ENCODE peak calls at places on chromosome 2, in five cellular contexts. P is AG04449, K is astrocyte of the spinal cord, O is brain microvascular endothelial cell, R is fibroblast of lung. U is an unnamed sample.

GRCh38 chr2:43018179-43019024 is 208.0 kb downstream of the ZFP36L2 start:
- DNase-seq in O (no peak), P (peak), K (no peak), R (peak), U (no peak)

GRCh38 chr2:2103320-2103719 is 227.8 kb downstream of the MYT1L start:
- DNase-seq in O (no peak), P (no peak), K (no peak), R (no peak), U (no peak)

GRCh38 chr2:236691799-236692167 is 122.2 kb downstream of the ACKR3 start:
- DNase-seq in K (no peak), P (no peak), O (no peak), R (no peak), U (no peak)

GRCh38 chr2:202317080-202317859 is 51.7 kb downstream of the NOP58 start:
- DNase-seq in O (peak), K (peak), R (peak), P (peak), U (peak)

GRCh38 chr2:18500333-18500732 is 60.1 kb downstream of the RDH14 start:
- DNase-seq in O (peak), R (peak), P (no peak), K (peak), U (no peak)

GRCh38 chr2:1605102-1605501 is 139.2 kb downstream of the PXDN start:
- DNase-seq in O (no peak), P (no peak), K (peak), R (peak), U (no peak)

GRCh38 chr2:71558300-71559051 is 105.1 kb downstream of the DYSF start:
- DNase-seq in O (peak), P (no peak), K (peak), R (no peak), U (no peak)

GRCh38 chr2:233844836-233845235 is 9.5 kb downstream of the HJURP start:
- DNase-seq in O (no peak), R (no peak), K (no peak), P (no peak), U (peak)

GRCh38 chr2:13046557-13047165 is 329.9 kb downstream of the TRIB2 start:
- DNase-seq in O (no peak), K (peak), R (peak), P (no peak), U (no peak)

GRCh38 chr2:207511851-207512250 is 17.9 kb upstream of the CREB1 start:
- DNase-seq in R (no peak), K (no peak), O (no peak), P (no peak), U (no peak)

GRCh38 chr2:127355407-127356008 is 32.3 kb downstream of the MAP3K2 start:
- DNase-seq in R (peak), O (no peak), K (no peak), P (no peak), U (no peak)

GRCh38 chr2:240586919-240587800 is 626 bp downstream of the CAPN10 start:
- DNase-seq in R (no peak), P (no peak), O (no peak), K (no peak), U (no peak)

GRCh38 chr2:238970553-238971081 is 122.7 kb downstream of the TWIST2 start:
- DNase-seq in P (no peak), O (peak), K (peak), R (peak), U (peak)

GRCh38 chr2:1207962-1208510 is 205.2 kb upstream of the TPO start:
- DNase-seq in R (no peak), O (no peak), P (no peak), K (no peak), U (no peak)

GRCh38 chr2:215870986-215871385 is 142.4 kb downstream of the MREG start:
- DNase-seq in R (no peak), P (no peak), K (no peak), O (no peak), U (no peak)

GRCh38 chr2:112621792-112622527 is 23.8 kb upstream of the SLC20A1 start:
- DNase-seq in O (peak), P (no peak), R (peak), K (peak), U (no peak)

GRCh38 chr2:69231760-69232277 is 155.2 kb downstream of the GFPT1 start:
- DNase-seq in P (no peak), O (no peak), K (no peak), R (no peak), U (no peak)

GRCh38 chr2:178241852-178242551 is 47.7 kb downstream of the OSBPL6 start:
- DNase-seq in O (peak), R (peak), K (peak), P (peak), U (no peak)

GRCh38 chr2:31390324-31390723 is 24.2 kb downstream of the XDH start:
- DNase-seq in O (no peak), K (no peak), P (no peak), R (no peak), U (no peak)

GRCh38 chr2:63589148-63589972 is 597 bp downstream of the MDH1 start:
- DNase-seq in P (no peak), K (no peak), R (no peak), O (no peak), U (no peak)

GRCh38 chr2:27723372-27724144 is 48.0 kb upstream of the MRPL33 start:
- DNase-seq in R (peak), K (peak), O (peak), P (no peak), U (no peak)

GRCh38 chr2:33673937-33674336 is 74.8 kb upstream of the FAM98A start:
- DNase-seq in K (peak), R (peak), O (no peak), P (no peak), U (no peak)

GRCh38 chr2:101818531-101819451 is 121.3 kb downstream of the MAP4K4 start:
- DNase-seq in P (peak), O (no peak), K (peak), R (peak), U (no peak)

DNA sequence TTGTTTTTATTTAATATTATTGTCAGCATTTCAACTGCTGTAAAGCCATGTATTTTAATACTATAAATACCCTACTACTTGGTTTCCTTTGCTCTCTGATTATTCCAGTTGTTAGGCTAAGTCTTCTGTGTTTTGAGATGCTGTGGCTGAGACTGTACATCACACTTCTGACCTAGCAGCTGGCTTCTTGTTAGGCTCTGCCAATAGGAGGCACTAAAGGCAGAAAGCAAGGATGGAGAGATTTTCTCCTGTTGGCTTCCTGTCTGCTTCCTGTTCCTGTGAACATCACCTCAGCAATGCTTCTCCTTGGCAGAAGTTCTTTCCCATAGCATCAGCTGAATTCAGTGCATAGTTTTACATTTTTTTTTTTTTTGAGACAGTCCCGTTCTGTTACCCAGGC is 68.3 kb upstream of the YPEL5 start:
- DNase-seq in K (no peak), P (no peak), R (no peak), O (no peak), U (no peak)
- TF ChIP-seq CTCF in K (no peak), P (no peak), R (no peak), O (no peak), U (no peak)

DNA sequence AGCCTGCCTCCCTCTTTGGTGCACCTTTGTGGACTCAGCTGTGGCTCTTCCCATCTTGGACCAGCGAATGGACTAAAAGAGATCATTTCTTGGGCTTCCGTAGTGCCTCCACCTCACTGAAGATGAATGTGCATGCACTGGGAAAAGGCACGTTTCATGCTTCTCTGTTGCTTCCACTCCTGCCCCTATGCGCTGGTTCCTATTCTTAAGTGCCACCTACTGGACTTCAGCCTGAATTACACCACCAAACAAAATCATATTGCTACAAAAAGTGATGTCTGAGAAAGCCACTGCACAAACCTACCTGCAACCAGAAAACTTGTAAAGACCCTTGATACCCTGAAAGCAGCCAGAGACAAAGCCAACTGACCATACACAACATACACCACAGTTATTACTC is 695.6 kb downstream of the TSN start:
- DNase-seq in P (no peak), O (peak), R (peak), K (peak), U (no peak)
- TF ChIP-seq CTCF in P (peak), O (peak), R (peak), K (peak), U (peak)

DNA sequence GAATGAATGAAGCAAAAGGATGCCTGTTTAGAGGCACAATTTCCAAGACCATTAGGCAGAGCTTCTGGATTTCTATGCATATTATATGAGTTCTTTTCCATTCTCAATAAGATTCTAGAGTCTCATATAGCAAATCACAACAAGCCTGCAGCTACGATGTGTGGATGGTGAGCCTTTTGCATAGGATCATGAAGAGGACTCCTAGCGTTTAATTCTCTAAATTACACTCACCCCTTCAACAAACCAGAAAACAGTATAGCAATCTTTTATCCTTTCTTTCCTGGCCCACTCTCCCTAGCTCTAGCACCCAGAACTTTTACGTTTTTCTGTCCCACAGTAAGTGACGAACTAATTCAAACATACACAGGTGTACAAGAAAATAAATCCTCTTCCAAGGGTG is 293.1 kb upstream of the KLHL29 start:
- DNase-seq in K (no peak), O (no peak), P (no peak), R (no peak), U (no peak)
- TF ChIP-seq CTCF in K (no peak), O (no peak), P (no peak), R (no peak), U (no peak)

GRCh38 chr2:46552086-46552485 is 72.7 kb downstream of the TMEM247 start:
- DNase-seq in R (no peak), K (no peak), O (no peak), P (no peak), U (no peak)

GRCh38 chr2:46548521-46549144 is 69.3 kb downstream of the TMEM247 start:
- DNase-seq in O (no peak), K (no peak), P (no peak), R (no peak), U (no peak)

GRCh38 chr2:46552528-46552927 is 73.2 kb downstream of the TMEM247 start:
- DNase-seq in K (no peak), R (no peak), O (no peak), P (no peak), U (no peak)

GRCh38 chr2:46549159-46549902 is 70.0 kb downstream of the TMEM247 start:
- DNase-seq in R (no peak), O (no peak), P (no peak), K (no peak), U (peak)

DNA sequence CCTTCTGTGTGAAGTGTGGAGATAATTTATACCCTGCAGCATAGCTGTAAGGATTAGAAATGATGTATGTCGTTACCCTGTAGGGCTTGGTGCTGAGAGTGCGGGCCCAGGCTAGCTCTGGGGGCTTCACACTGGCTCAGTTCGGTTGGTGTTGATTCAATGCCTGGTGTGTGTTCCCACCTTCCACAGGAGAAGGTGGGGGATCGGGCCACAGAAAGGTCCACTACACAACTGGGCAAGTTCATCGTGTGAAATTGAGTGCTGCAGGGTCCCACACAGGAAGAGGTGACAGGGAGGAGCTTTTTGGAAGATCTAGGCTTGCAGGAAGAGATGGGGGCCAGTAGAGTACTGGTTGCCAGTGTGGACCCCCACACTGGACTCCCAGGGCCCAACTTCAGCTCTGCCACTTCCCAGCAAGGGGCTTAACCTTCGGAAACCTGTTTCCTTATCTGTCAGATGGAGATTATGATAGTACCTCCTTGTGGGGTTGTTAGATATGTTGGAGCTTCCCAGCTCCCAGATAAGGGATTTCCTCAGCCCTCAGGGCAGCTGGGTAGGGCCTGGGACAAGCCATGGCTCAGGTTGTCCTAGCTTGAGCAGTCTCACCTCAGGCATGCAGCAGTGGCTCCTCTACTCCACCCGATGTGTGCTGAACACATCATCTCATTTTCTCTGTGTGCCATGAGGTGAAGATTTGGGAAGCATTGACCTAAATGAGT is 71.5 kb downstream of the TMEM247 start:
- DNase-seq in P (no peak), O (no peak), R (no peak), K (no peak), U (no peak)
- TF ChIP-seq CTCF in P (no peak), O (no peak), R (no peak), K (no peak), U (no peak)

GRCh38 chr2:222561151-222561550 is 94.7 kb downstream of the FARSB start:
- DNase-seq in O (no peak), P (no peak), K (no peak), R (no peak), U (no peak)

GRCh38 chr2:222563319-222563718 is 92.6 kb downstream of the FARSB start:
- DNase-seq in K (no peak), P (no peak), R (no peak), O (no peak), U (no peak)

GRCh38 chr2:222566229-222566628 is 89.7 kb downstream of the FARSB start:
- DNase-seq in P (no peak), O (no peak), R (no peak), K (no peak), U (no peak)

GRCh38 chr2:222561817-222562424 is 94.0 kb downstream of the FARSB start:
- DNase-seq in O (peak), P (no peak), R (peak), K (peak), U (no peak)
- TF ChIP-seq CTCF in O (peak), P (peak), R (peak), K (peak), U (peak)

DNA sequence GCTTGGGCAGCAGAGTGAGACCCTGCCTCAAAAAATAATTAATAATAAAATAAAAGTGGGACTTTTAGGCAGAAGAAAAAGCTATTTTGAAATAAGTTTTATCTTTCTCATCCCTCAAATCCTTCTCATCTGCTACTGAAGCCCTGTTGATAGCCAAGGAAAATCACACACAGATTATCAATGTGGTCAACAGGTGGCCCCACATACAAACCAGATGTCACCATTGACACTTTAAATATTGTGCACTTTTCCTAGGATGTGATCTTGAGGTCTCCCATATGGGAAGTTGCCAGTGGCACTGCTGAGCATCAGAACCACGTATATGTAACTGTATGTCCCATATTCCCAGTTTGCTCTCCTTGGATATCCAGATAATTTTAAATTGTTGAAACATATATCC is 64.6 kb downstream of the KCTD18 start:
- DNase-seq in R (no peak), P (no peak), K (no peak), O (no peak), U (no peak)
- TF ChIP-seq CTCF in R (no peak), P (no peak), K (no peak), O (no peak), U (no peak)

U was measured in osteocyte.